ENCODE peak calls at places on chromosomes 7 and 10, in four cellular contexts. J is stomach; P is aorta; Q is CD8-positive, alpha-beta T cell. H is an unnamed sample.

GRCh38 chr7:50653116-50653854 is 88.1 kb upstream of the DDC start:
- DNase-seq in J (peak; percentile 41), Q (no peak), P (peak; percentile 80), H (no peak)

GRCh38 chr10:124660404-124661125 is 83.6 kb downstream of the FAM53B start:
- DNase-seq in J (peak; percentile 55), P (no peak), Q (no peak), H (no peak)

GRCh38 chr10:47306429-47307210 is 6.6 kb downstream of the GDF10 start:
- DNase-seq in J (no peak), P (no peak), Q (no peak), H (no peak)

GRCh38 chr7:141593134-141593533 is 41.9 kb downstream of the AGK start:
- DNase-seq in Q (no peak), P (no peak), J (no peak), H (no peak)

GRCh38 chr7:116259821-116260440 is 49.6 kb downstream of the TES start:
- DNase-seq in J (no peak), P (no peak), Q (no peak), H (no peak)

GRCh38 chr10:68829952-68830351 is 2.6 kb downstream of the STOX1 start:
- DNase-seq in J (no peak), P (no peak), Q (no peak), H (no peak)

GRCh38 chr10:33735463-33735862 is 401.0 kb upstream of the NRP1 start:
- DNase-seq in Q (no peak), J (no peak), P (no peak), H (no peak)

GRCh38 chr7:140310337-140311002 is 87.9 kb downstream of the SLC37A3 start:
- DNase-seq in J (no peak), Q (no peak), P (no peak), H (no peak)

GRCh38 chr10:121324678-121325213 is 273.5 kb downstream of the FGFR2 start:
- DNase-seq in J (no peak), Q (no peak), P (no peak), H (no peak)

GRCh38 chr10:123134058-123134914 is 1.5 kb upstream of the HMX3 start:
- DNase-seq in Q (no peak), P (no peak), J (no peak), H (no peak)

GRCh38 chr10:84829121-84829520 is 500.7 kb downstream of the CCSER2 start:
- DNase-seq in Q (no peak), J (no peak), P (no peak), H (no peak)

GRCh38 chr7:44080118-44080517 is 2.2 kb downstream of the POLM start:
- DNase-seq in Q (no peak), J (no peak), P (peak; percentile 70), H (no peak)

GRCh38 chr10:33031815-33032320 is 73.8 kb upstream of the ITGB1 start:
- DNase-seq in J (no peak), Q (no peak), P (no peak), H (no peak)

GRCh38 chr7:51303142-51303525 is 13.5 kb downstream of the COBL start:
- DNase-seq in J (no peak), Q (no peak), P (no peak), H (no peak)

DNA sequence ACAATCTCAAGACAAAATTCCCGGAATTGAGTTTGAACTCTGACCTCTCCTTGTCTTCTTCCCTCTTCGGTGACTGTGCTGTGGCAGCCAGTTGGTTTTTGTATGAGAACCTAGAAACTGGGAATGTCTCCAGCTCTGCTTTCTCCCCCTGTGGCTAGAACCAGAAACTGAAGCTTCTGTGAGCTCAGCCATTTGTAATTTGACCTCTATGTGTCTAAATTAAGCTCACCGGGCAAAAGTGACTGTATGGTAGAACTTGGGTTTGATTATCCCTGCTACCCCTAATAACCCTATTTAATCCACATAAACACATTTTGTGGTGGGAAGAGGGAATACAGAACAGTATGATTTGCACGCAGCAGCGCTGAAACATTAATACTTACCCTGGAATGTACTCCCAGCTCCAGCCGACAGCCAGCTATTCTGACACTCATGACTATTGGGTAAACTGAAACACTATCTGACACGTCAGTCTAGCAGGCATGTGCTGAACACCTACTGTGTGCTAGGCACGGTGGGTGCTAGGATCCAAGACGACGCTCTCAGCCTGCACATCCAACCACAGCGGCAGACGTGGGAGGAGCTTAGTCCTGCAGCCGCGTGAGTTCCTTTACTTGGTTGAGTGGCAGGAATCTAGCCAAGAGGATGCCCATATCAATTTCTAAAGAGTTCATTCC is 324.8 kb downstream of the SFMBT2 start:
- DNase-seq in Q (no peak), J (no peak), P (no peak), H (peak; percentile 20)
- H3K27ac ChIP-seq in Q (no peak overlapping the region), J (peak overlapping the region; percentile 41), P (no peak overlapping the region), H (no peak overlapping the region)

GRCh38 chr7:94421711-94422110 is 27.0 kb downstream of the COL1A2 start:
- DNase-seq in P (no peak), J (no peak), Q (no peak), H (no peak)
- H3K4me1 ChIP-seq in P (no peaks in the 10 kb centered on the region), J (no peaks in the 10 kb centered on the region), Q (no peaks in the 10 kb centered on the region), H (no peaks in the 10 kb centered on the region)

GRCh38 chr10:73156054-73156453 is 11.8 kb downstream of the ECD start:
- DNase-seq in J (no peak), P (no peak), Q (no peak), H (no peak)
- H3K36me3 ChIP-seq in J (peaks cover 89% of the 10 kb centered on the region), P (no peaks in the 10 kb centered on the region), Q (peaks cover 26% of the 10 kb centered on the region), H (peaks cover 92% of the 10 kb centered on the region)

DNA sequence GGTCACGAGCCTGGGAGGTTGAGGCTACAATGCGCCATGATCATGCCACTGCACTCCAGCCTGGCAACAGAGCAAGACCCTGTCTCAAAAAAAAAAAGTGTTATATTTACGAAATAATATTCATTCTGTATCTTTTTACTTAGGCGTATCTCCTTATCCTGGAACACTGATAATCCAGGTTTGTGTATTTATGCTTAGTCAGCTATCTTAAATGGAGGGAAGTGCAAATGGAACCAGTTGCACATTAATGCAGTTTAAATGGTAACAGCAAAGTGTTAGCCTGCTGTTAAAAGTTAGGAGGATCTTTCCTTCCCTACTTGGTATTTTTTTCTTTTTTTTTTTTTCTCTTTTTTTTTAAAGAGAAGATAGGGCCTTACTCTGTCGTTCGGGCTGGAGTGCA is 36.0 kb upstream of the RBM20 start:
- DNase-seq in J (no peak), P (no peak), Q (no peak), H (no peak)
- H3K27ac ChIP-seq in J (no peak overlapping the region), P (no peak overlapping the region), Q (no peak overlapping the region), H (no peak overlapping the region)

GRCh38 chr7:147937428-147937827 is 653.1 kb upstream of the C7orf33 start:
- DNase-seq in P (no peak), Q (no peak), J (no peak), H (no peak)

GRCh38 chr7:147941316-147941715 is 649.2 kb upstream of the C7orf33 start:
- DNase-seq in J (no peak), P (no peak), Q (no peak), H (no peak)
- H3K4me1 ChIP-seq in J (no peaks in the 10 kb centered on the region), P (peaks cover 3% of the 10 kb centered on the region), Q (no peaks in the 10 kb centered on the region), H (no peaks in the 10 kb centered on the region)

GRCh38 chr7:127934711-127935110 is 96.5 kb downstream of the LRRC4 start:
- DNase-seq in J (no peak), P (no peak), Q (no peak), H (no peak)
- H3K36me3 ChIP-seq in J (peaks cover 41% of the 10 kb centered on the region), P (peaks cover 2% of the 10 kb centered on the region), Q (peaks cover 2% of the 10 kb centered on the region), H (peaks cover 8% of the 10 kb centered on the region)

GRCh38 chr10:70363292-70363691 is 19.1 kb downstream of the LRRC20 start:
- DNase-seq in Q (no peak), J (no peak), P (no peak), H (peak; percentile 3)
- H3K27ac ChIP-seq in Q (no peak overlapping the region), J (peak overlapping the region; percentile 88), P (peak overlapping the region; percentile 12), H (peak overlapping the region; percentile 75)

DNA sequence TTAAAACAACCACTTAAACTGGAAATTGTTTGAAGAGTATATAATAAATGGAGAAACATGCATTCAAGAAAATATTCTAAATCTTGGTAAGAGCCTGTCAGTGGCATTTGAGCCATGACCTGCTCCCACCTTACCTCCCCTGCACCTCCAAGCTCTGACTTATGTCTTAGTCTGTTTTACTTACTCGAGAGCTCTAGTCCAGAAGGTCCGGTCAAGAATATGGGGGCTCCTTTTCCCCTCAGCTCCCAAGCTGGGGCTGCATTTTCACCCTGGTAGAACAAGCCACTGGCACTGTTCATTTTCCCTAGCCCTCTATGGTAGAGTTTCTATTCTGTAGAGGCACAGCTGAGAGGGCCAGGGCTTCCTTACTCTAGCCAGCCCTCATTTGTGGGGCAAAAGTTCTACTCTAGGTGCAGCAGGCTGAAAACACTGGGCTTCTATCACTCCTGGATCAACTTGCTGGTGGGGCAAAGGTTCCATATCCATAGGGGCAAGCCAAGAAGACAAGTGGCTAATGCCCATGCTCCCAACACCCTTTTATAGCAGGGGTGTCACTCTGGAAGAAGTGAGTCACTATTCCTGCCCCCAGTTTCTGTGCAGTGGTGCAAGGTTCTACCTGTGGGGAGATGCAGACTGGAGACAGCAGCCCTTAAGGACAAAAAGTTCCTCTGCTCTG is 40.6 kb downstream of the ZNF438 start:
- DNase-seq in Q (no peak), P (no peak), J (no peak), H (no peak)
- H3K4me1 ChIP-seq in Q (no peaks in the 10 kb centered on the region), P (peaks cover 2% of the 10 kb centered on the region), J (peaks cover 39% of the 10 kb centered on the region), H (peaks cover 34% of the 10 kb centered on the region)

GRCh38 chr10:11679946-11680345 is 62.2 kb upstream of the ECHDC3 start:
- DNase-seq in J (no peak), Q (no peak), P (no peak), H (no peak)

GRCh38 chr10:11680496-11680895 is 61.7 kb upstream of the ECHDC3 start:
- DNase-seq in P (no peak), Q (no peak), J (no peak), H (no peak)

GRCh38 chr10:11682896-11683295 is 59.3 kb upstream of the ECHDC3 start:
- DNase-seq in Q (no peak), J (no peak), P (no peak), H (no peak)

GRCh38 chr10:11683529-11684320 is 58.5 kb upstream of the ECHDC3 start:
- DNase-seq in J (no peak), P (no peak), Q (no peak), H (no peak)

DNA sequence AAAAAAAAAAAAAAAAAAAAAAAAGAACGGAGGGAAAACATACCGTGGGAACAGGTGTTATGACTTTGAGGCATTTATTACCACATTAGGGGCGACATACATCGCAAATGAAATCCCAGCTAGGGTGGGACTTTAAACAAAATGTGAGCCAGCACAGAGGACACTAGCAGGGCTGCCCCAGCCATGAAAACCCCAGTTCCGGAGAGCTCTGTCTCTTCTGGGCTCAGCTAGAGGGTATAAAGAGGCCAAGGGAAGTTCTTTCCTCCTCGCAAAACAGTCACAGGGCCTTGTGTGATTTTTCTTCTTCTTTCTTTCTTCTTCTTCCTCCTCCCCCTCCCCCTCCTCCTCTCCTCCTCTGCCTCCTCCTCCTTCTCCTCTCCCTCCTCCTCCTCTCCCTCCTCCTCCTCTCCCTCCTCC is 59.9 kb upstream of the ECHDC3 start:
- DNase-seq in Q (no peak), P (no peak), J (no peak), H (no peak)
- H3K36me3 ChIP-seq in Q (no peaks in the 10 kb centered on the region), P (no peaks in the 10 kb centered on the region), J (no peaks in the 10 kb centered on the region), H (no peaks in the 10 kb centered on the region)

DNA sequence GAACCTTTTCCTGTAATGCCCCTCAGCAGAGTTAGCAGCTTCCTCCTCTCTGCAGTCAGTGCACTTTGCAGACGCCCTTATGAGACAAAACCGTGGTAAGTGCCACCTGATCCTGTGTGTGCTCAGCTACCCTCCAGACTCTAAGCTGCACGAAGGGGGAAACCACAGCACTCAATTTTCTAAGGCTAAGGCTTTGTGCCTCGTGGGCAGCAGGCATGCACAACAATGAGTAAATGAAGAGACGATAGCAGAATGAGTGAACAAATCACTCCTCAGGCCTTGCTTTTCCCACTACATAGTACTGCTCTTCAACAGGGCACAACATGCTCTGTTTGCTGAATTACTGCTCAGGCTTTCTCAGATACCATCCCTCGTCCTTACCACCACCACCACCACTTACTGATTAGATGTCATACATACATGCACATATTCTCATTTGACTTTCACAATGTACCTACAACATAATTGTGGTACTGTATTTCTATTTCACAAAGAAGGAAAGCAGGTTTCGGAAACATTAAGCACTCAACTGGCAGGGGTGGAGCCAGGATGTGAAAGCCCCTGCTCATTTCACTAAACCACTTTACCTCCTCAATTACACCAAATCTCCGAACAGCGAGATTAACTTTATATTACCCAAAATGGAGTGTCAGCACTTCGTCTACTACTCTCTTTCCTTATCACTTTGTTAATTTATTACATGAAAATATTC is 85.4 kb downstream of the ICA1 start:
- DNase-seq in Q (peak; percentile 64), J (no peak), P (no peak), H (no peak)
- H3K27ac ChIP-seq in Q (peak overlapping the region; percentile 63), J (peak overlapping the region; percentile 60), P (no peak overlapping the region), H (no peak overlapping the region)

H was measured in heart left ventricle.